ENCODE peak calls at places on chromosomes 12 and 14, in ten cellular contexts. Y is ecto neural progenitor cell; U is IMR-90; O is body of pancreas; E is Ammon's horn; N is SW 1271; K is NCI-H1694; G is stimulated activated CD4-positive, alpha-beta T cell treated with anti-CD3 and anti-CD28 coated beads, Interleukin-15, amount 100 ng/mL, for 24 hours; X is SW480; S is lower leg skin. M is an unnamed sample.

GRCh38 chr12:131808744-131809371 is 19.3 kb upstream of the MMP17 start:
- DNase-seq in Y (no peak), U (no peak), O (no peak), E (no peak), N (no peak), K (no peak), G (peak; percentile 37), X (peak; percentile 18), S (no peak), M (no peak)

GRCh38 chr12:105670664-105671063 is 340.2 kb downstream of the C12orf75 start:
- DNase-seq in Y (no peak), U (no peak), O (no peak), E (no peak), N (no peak), K (no peak), G (no peak), X (peak; percentile 16), S (no peak), M (no peak)

GRCh38 chr12:32535260-32535999 is 136.1 kb downstream of the FGD4 start:
- DNase-seq in Y (no peak), U (peak; percentile 69), O (peak; percentile 92), E (peak; percentile 95), N (no peak), K (peak; percentile 92), G (no peak), X (peak; percentile 14), S (peak; percentile 87), M (no peak)

GRCh38 chr12:95218164-95218851 is 701 bp downstream of the VEZT start:
- DNase-seq in Y (no peak), U (peak; percentile 58), O (no peak), E (no peak), N (no peak), K (peak; percentile 73), G (no peak), X (peak; percentile 84), S (no peak), M (no peak)

GRCh38 chr12:122902854-122903703 is 7.2 kb upstream of the VPS37B start:
- DNase-seq in Y (no peak), U (no peak), O (no peak), E (no peak), N (no peak), K (no peak), G (no peak), X (no peak), S (no peak), M (no peak)

GRCh38 chr14:32129124-32129523 is 52.0 kb downstream of the ARHGAP5 start:
- DNase-seq in Y (no peak), U (peak; percentile 58), O (no peak), E (no peak), N (no peak), K (no peak), G (no peak), X (no peak), S (no peak), M (no peak)

GRCh38 chr14:29548948-29549370 is 378.7 kb downstream of the PRKD1 start:
- DNase-seq in Y (no peak), U (peak; percentile 77), O (no peak), E (peak; percentile 81), N (peak; percentile 22), K (peak; percentile 88), G (no peak), X (peak; percentile 60), S (no peak), M (peak; percentile 29)

GRCh38 chr12:2154050-2154449 is 101.3 kb downstream of the CACNA1C start:
- DNase-seq in Y (no peak), U (peak; percentile 88), O (no peak), E (no peak), N (no peak), K (no peak), G (no peak), X (no peak), S (no peak), M (no peak)

GRCh38 chr12:12645485-12645884 is 33.8 kb downstream of the CREBL2 start:
- DNase-seq in Y (no peak), U (peak; percentile 40), O (peak; percentile 19), E (no peak), N (peak; percentile 37), K (no peak), G (peak; percentile 31), X (peak; percentile 34), S (no peak), M (no peak)

GRCh38 chr14:23436327-23437141 is 1.1 kb upstream of the MYH7 start:
- DNase-seq in Y (peak; percentile 73), U (no peak), O (no peak), E (peak; percentile 90), N (no peak), K (peak; percentile 9), G (no peak), X (no peak), S (peak; percentile 71), M (no peak)

GRCh38 chr14:20622816-20623291 is 18.6 kb downstream of the OR6S1 start:
- DNase-seq in Y (no peak), U (no peak), O (no peak), E (no peak), N (no peak), K (no peak), G (no peak), X (no peak), S (no peak), M (no peak)

GRCh38 chr12:68259318-68259940 is 6.0 kb upstream of the IL22 start:
- DNase-seq in Y (no peak), U (peak; percentile 92), O (no peak), E (no peak), N (no peak), K (no peak), G (peak; percentile 48), X (no peak), S (no peak), M (no peak)

GRCh38 chr14:92988786-92989755 is 66.1 kb downstream of the CHGA start:
- DNase-seq in Y (no peak), U (no peak), O (no peak), E (no peak), N (no peak), K (peak; percentile 95), G (no peak), X (no peak), S (no peak), M (no peak)

GRCh38 chr12:58176296-58176869 is 235.0 kb downstream of the ATP23 start:
- DNase-seq in Y (peak; percentile 74), U (peak; percentile 38), O (no peak), E (no peak), N (no peak), K (peak; percentile 52), G (peak; percentile 1), X (peak; percentile 32), S (no peak), M (peak; percentile 9)

GRCh38 chr14:99040711-99041110 is 231.3 kb downstream of the BCL11B start:
- DNase-seq in Y (no peak), U (no peak), O (no peak), E (no peak), N (no peak), K (no peak), G (no peak), X (no peak), S (peak; percentile 80), M (no peak)

GRCh38 chr12:499837-500458 is 40.2 kb downstream of the B4GALNT3 start:
- DNase-seq in Y (no peak), U (no peak), O (no peak), E (no peak), N (no peak), K (no peak), G (no peak), X (no peak), S (peak; percentile 61), M (no peak)

GRCh38 chr14:31387091-31387490 is 33.3 kb downstream of the HEATR5A start:
- DNase-seq in Y (no peak), U (no peak), O (no peak), E (no peak), N (no peak), K (no peak), G (no peak), X (no peak), S (no peak), M (no peak)

GRCh38 chr14:59395672-59396071 is 69.5 kb downstream of the GPR135 start:
- DNase-seq in Y (no peak), U (no peak), O (no peak), E (no peak), N (no peak), K (no peak), G (no peak), X (no peak), S (no peak), M (peak; percentile 24)